ENCODE peak calls at places on chromosomes 11 and 22, in five cellular contexts. One of them, this sample, is unnamed.

GRCh38 chr11:47641585-47642098 is 717 bp downstream of the MTCH2 start:
- DNase-seq in right lobe of liver: no peak
- DNase-seq in cardiac septum: no peak
- DNase-seq in GF-D8: no peak
- DNase-seq in kidney tubule cell: peak
- DNase-seq in this sample: no peak

GRCh38 chr11:1922411-1923113 is 3.1 kb downstream of the TNNT3 start:
- DNase-seq in right lobe of liver: no peak
- DNase-seq in cardiac septum: no peak
- DNase-seq in GF-D8: no peak
- DNase-seq in kidney tubule cell: no peak
- DNase-seq in this sample: no peak

GRCh38 chr11:3129591-3130268 is 35.4 kb downstream of the OSBPL5 start:
- DNase-seq in right lobe of liver: no peak
- DNase-seq in cardiac septum: no peak
- DNase-seq in GF-D8: no peak
- DNase-seq in kidney tubule cell: no peak
- DNase-seq in this sample: peak

GRCh38 chr11:27413218-27413617 is 50.2 kb upstream of the CCDC34 start:
- DNase-seq in right lobe of liver: no peak
- DNase-seq in cardiac septum: no peak
- DNase-seq in GF-D8: no peak
- DNase-seq in kidney tubule cell: no peak
- DNase-seq in this sample: no peak

GRCh38 chr22:37681556-37682049 is 4.5 kb upstream of the NOL12 start:
- DNase-seq in right lobe of liver: peak
- DNase-seq in cardiac septum: no peak
- DNase-seq in GF-D8: no peak
- DNase-seq in kidney tubule cell: peak
- DNase-seq in this sample: peak

GRCh38 chr11:123286255-123286654 is 91.2 kb upstream of the CLMP start:
- DNase-seq in right lobe of liver: no peak
- DNase-seq in cardiac septum: no peak
- DNase-seq in GF-D8: no peak
- DNase-seq in kidney tubule cell: no peak
- DNase-seq in this sample: no peak

GRCh38 chr11:130449996-130450419 is 1.6 kb downstream of the ADAMTS15 start:
- DNase-seq in right lobe of liver: no peak
- DNase-seq in cardiac septum: peak
- DNase-seq in GF-D8: no peak
- DNase-seq in kidney tubule cell: peak
- DNase-seq in this sample: no peak

GRCh38 chr11:1817511-1817910 is 17.3 kb upstream of the SYT8 start:
- DNase-seq in right lobe of liver: no peak
- DNase-seq in cardiac septum: no peak
- DNase-seq in GF-D8: no peak
- DNase-seq in kidney tubule cell: no peak
- DNase-seq in this sample: no peak

GRCh38 chr11:9861860-9862725 is 198.2 kb downstream of the SWAP70 start:
- DNase-seq in right lobe of liver: peak
- DNase-seq in cardiac septum: no peak
- DNase-seq in GF-D8: peak
- DNase-seq in kidney tubule cell: peak
- DNase-seq in this sample: peak

GRCh38 chr22:32620992-32621391 is 146.4 kb downstream of the FBXO7 start:
- DNase-seq in right lobe of liver: no peak
- DNase-seq in cardiac septum: no peak
- DNase-seq in GF-D8: no peak
- DNase-seq in kidney tubule cell: no peak
- DNase-seq in this sample: no peak

GRCh38 chr11:17790453-17790852 is 55.9 kb downstream of the KCNC1 start:
- DNase-seq in right lobe of liver: no peak
- DNase-seq in cardiac septum: no peak
- DNase-seq in GF-D8: no peak
- DNase-seq in kidney tubule cell: no peak
- DNase-seq in this sample: no peak

GRCh38 chr11:70523384-70524095 is 125.2 kb downstream of the CTTN start:
- DNase-seq in right lobe of liver: no peak
- DNase-seq in cardiac septum: no peak
- DNase-seq in GF-D8: no peak
- DNase-seq in kidney tubule cell: no peak
- DNase-seq in this sample: no peak

GRCh38 chr22:22103078-22103593 is 120.5 kb upstream of the TOP3B start:
- DNase-seq in right lobe of liver: no peak
- DNase-seq in cardiac septum: no peak
- DNase-seq in GF-D8: no peak
- DNase-seq in kidney tubule cell: peak
- DNase-seq in this sample: no peak

GRCh38 chr11:4127357-4127756 is 32.8 kb downstream of the RRM1 start:
- DNase-seq in right lobe of liver: no peak
- DNase-seq in cardiac septum: no peak
- DNase-seq in GF-D8: no peak
- DNase-seq in kidney tubule cell: no peak
- DNase-seq in this sample: no peak

GRCh38 chr11:104051806-104052205 is 15.4 kb downstream of the DDI1 start:
- DNase-seq in right lobe of liver: no peak
- DNase-seq in cardiac septum: no peak
- DNase-seq in GF-D8: no peak
- DNase-seq in kidney tubule cell: no peak
- DNase-seq in this sample: no peak

GRCh38 chr22:29255064-29255621 is 12.6 kb downstream of the RHBDD3 start:
- DNase-seq in right lobe of liver: no peak
- DNase-seq in cardiac septum: no peak
- DNase-seq in GF-D8: no peak
- DNase-seq in kidney tubule cell: no peak
- DNase-seq in this sample: no peak

GRCh38 chr11:92886243-92886905 is 83.1 kb upstream of the MTNR1B start:
- DNase-seq in right lobe of liver: no peak
- DNase-seq in cardiac septum: no peak
- DNase-seq in GF-D8: no peak
- DNase-seq in kidney tubule cell: peak
- DNase-seq in this sample: no peak

GRCh38 chr22:19807914-19808872 is 46.5 kb downstream of the GNB1L start:
- DNase-seq in right lobe of liver: peak
- DNase-seq in cardiac septum: peak
- DNase-seq in GF-D8: no peak
- DNase-seq in kidney tubule cell: no peak
- DNase-seq in this sample: no peak

GRCh38 chr22:49727881-49728563 is 99.7 kb downstream of the BRD1 start:
- DNase-seq in right lobe of liver: no peak
- DNase-seq in cardiac septum: no peak
- DNase-seq in GF-D8: no peak
- DNase-seq in kidney tubule cell: no peak
- DNase-seq in this sample: no peak